ENCODE peak calls at places on chromosomes 11 and 22, in six cellular contexts. Y is AG08395, M is hepatocyte, V is NCI-H1092, I is endothelial cell, G is GM12892. R is an unnamed sample.

GRCh38 chr11:119100246-119100959 is 1.2 kb downstream of the DPAGT1 start:
- DNase-seq in Y (peak), M (peak), V (no peak), I (no peak), G (no peak), R (no peak)

GRCh38 chr11:16154715-16155396 is 201.5 kb downstream of the SOX6 start:
- DNase-seq in Y (no peak), M (peak), V (no peak), I (no peak), G (no peak), R (peak)

GRCh38 chr11:9459573-9460321 is 1.1 kb upstream of the ZNF143 start:
- DNase-seq in Y (peak), M (peak), V (no peak), I (no peak), G (no peak), R (peak)

GRCh38 chr11:45802531-45803317 is 2.2 kb upstream of the SLC35C1 start:
- DNase-seq in Y (no peak), M (no peak), V (no peak), I (no peak), G (no peak), R (no peak)

GRCh38 chr11:89381094-89381493 is 110.1 kb downstream of the NOX4 start:
- DNase-seq in Y (peak), M (peak), V (no peak), I (no peak), G (no peak), R (no peak)

GRCh38 chr11:62573006-62573591 is 592 bp downstream of the EEF1G start:
- DNase-seq in Y (no peak), M (peak), V (no peak), I (peak), G (no peak), R (no peak)

GRCh38 chr11:10581481-10582019 is 13.1 kb upstream of the LYVE1 start:
- DNase-seq in Y (peak), M (no peak), V (no peak), I (no peak), G (no peak), R (peak)

GRCh38 chr11:9069861-9070470 is 21.4 kb downstream of the SCUBE2 start:
- DNase-seq in Y (no peak), M (no peak), V (no peak), I (no peak), G (no peak), R (no peak)

GRCh38 chr22:41963453-41964105 is 5.7 kb upstream of the SEPTIN3 start:
- DNase-seq in Y (no peak), M (no peak), V (no peak), I (no peak), G (no peak), R (no peak)

GRCh38 chr22:46072030-46072881 is 78.1 kb upstream of the PPARA start:
- DNase-seq in Y (no peak), M (peak), V (no peak), I (no peak), G (peak), R (no peak)

GRCh38 chr11:93969925-93970922 is 50.9 kb upstream of the HEPHL1 start:
- DNase-seq in Y (no peak), M (no peak), V (no peak), I (no peak), G (no peak), R (no peak)

GRCh38 chr11:3218483-3219280 is at the start of gene MRGPRG:
- DNase-seq in Y (no peak), M (no peak), V (no peak), I (no peak), G (peak), R (peak)

GRCh38 chr22:45336971-45337431 is 27.3 kb downstream of the FAM118A start:
- DNase-seq in Y (peak), M (peak), V (peak), I (no peak), G (no peak), R (no peak)

GRCh38 chr11:206516-207212 is 535 bp downstream of the BET1L start:
- DNase-seq in Y (peak), M (peak), V (no peak), I (no peak), G (no peak), R (peak)

GRCh38 chr11:69468236-69468635 is 13.2 kb upstream of the LINC01488 start:
- DNase-seq in Y (no peak), M (no peak), V (no peak), I (no peak), G (no peak), R (no peak)

R was measured in islet precursor cell.